ENCODE peak calls at places on chromosome 14, in five cellular contexts. One of them, this sample, is unnamed. For H3K4me1, the result is how much of the 10 kb centered on the place peaks cover.

GRCh38 chr14:99393059-99393655 is 87.5 kb downstream of the SETD3 start:
- DNase-seq in K562: peak
- DNase-seq in ovary: no peak
- DNase-seq in A549: peak
- DNase-seq in HepG2: peak
- DNase-seq in this sample: peak

GRCh38 chr14:43019826-43020225 is 1413.2 kb downstream of the LRFN5 start:
- DNase-seq in K562: no peak
- DNase-seq in ovary: no peak
- DNase-seq in A549: no peak
- DNase-seq in HepG2: no peak
- DNase-seq in this sample: no peak

GRCh38 chr14:20350280-20350679 is 6.8 kb downstream of the PARP2 start:
- DNase-seq in K562: no peak
- DNase-seq in ovary: no peak
- DNase-seq in A549: no peak
- DNase-seq in HepG2: no peak
- DNase-seq in this sample: no peak

GRCh38 chr14:103846569-103847438 is 571 bp downstream of the PPP1R13B start:
- DNase-seq in K562: peak
- DNase-seq in ovary: peak
- DNase-seq in A549: no peak
- DNase-seq in HepG2: no peak
- DNase-seq in this sample: peak

GRCh38 chr14:96582995-96583394 is 80.8 kb downstream of the PAPOLA start:
- DNase-seq in K562: no peak
- DNase-seq in ovary: no peak
- DNase-seq in A549: no peak
- DNase-seq in HepG2: no peak
- DNase-seq in this sample: no peak

GRCh38 chr14:56216631-56217379 is 98.6 kb downstream of the PELI2 start:
- DNase-seq in K562: peak
- DNase-seq in ovary: peak
- DNase-seq in A549: no peak
- DNase-seq in HepG2: no peak
- DNase-seq in this sample: peak

GRCh38 chr14:103847954-103848719 is 762 bp upstream of the PPP1R13B start:
- DNase-seq in K562: peak
- DNase-seq in ovary: peak
- DNase-seq in A549: no peak
- DNase-seq in HepG2: peak
- DNase-seq in this sample: peak

GRCh38 chr14:50007123-50007903 is 109.1 kb downstream of the VCPKMT start:
- DNase-seq in K562: no peak
- DNase-seq in ovary: no peak
- DNase-seq in A549: peak
- DNase-seq in HepG2: no peak
- DNase-seq in this sample: peak

GRCh38 chr14:104294628-104294982 is 156.2 kb downstream of the KIF26A start:
- DNase-seq in K562: no peak
- DNase-seq in ovary: peak
- DNase-seq in A549: no peak
- DNase-seq in HepG2: no peak
- DNase-seq in this sample: peak

GRCh38 chr14:59438148-59438766 is 26.9 kb downstream of the GPR135 start:
- DNase-seq in K562: no peak
- DNase-seq in ovary: no peak
- DNase-seq in A549: no peak
- DNase-seq in HepG2: no peak
- DNase-seq in this sample: no peak

GRCh38 chr14:44347316-44347715 is 159.8 kb downstream of the FSCB start:
- DNase-seq in K562: no peak
- DNase-seq in ovary: no peak
- DNase-seq in A549: no peak
- DNase-seq in HepG2: no peak
- DNase-seq in this sample: no peak

GRCh38 chr14:20782280-20782890 is 1.3 kb downstream of the RNASE6 start:
- DNase-seq in K562: no peak
- DNase-seq in ovary: no peak
- DNase-seq in A549: no peak
- DNase-seq in HepG2: no peak
- DNase-seq in this sample: no peak

GRCh38 chr14:66485029-66485428 is 1.1 kb upstream of the CCDC196 start:
- DNase-seq in K562: no peak
- DNase-seq in ovary: no peak
- DNase-seq in A549: no peak
- DNase-seq in HepG2: no peak
- DNase-seq in this sample: no peak

GRCh38 chr14:37673439-37673838 is 78.0 kb downstream of the TTC6 start:
- DNase-seq in K562: no peak
- DNase-seq in ovary: no peak
- DNase-seq in A549: no peak
- DNase-seq in HepG2: no peak
- DNase-seq in this sample: no peak

GRCh38 chr14:81453166-81453766 is 53.1 kb upstream of the STON2 start:
- DNase-seq in K562: peak
- DNase-seq in ovary: peak
- DNase-seq in A549: peak
- DNase-seq in HepG2: peak
- DNase-seq in this sample: peak

GRCh38 chr14:52049721-52050588 is 18.9 kb downstream of the NID2 start:
- DNase-seq in K562: no peak
- DNase-seq in ovary: no peak
- DNase-seq in A549: no peak
- DNase-seq in HepG2: peak
- DNase-seq in this sample: peak

GRCh38 chr14:38110258-38110657 is 97.4 kb upstream of the SSTR1 start:
- DNase-seq in K562: no peak
- DNase-seq in ovary: no peak
- DNase-seq in A549: no peak
- DNase-seq in HepG2: no peak
- DNase-seq in this sample: no peak

GRCh38 chr14:52961060-52961639 is 10.3 kb upstream of the FERMT2 start:
- DNase-seq in K562: peak
- DNase-seq in ovary: peak
- DNase-seq in A549: peak
- DNase-seq in HepG2: peak
- DNase-seq in this sample: peak

GRCh38 chr14:104573930-104574329 is 5.6 kb upstream of the C14orf180 start:
- DNase-seq in K562: peak
- DNase-seq in ovary: no peak
- DNase-seq in A549: no peak
- DNase-seq in HepG2: no peak
- DNase-seq in this sample: no peak

GRCh38 chr14:91322623-91323022 is 78.1 kb upstream of the GPR68 start:
- DNase-seq in K562: no peak
- DNase-seq in ovary: no peak
- DNase-seq in A549: no peak
- DNase-seq in HepG2: no peak
- DNase-seq in this sample: no peak

GRCh38 chr14:91321131-91321530 is 76.6 kb upstream of the GPR68 start:
- DNase-seq in K562: no peak
- DNase-seq in ovary: no peak
- DNase-seq in A549: no peak
- DNase-seq in HepG2: no peak
- DNase-seq in this sample: no peak

GRCh38 chr14:91318911-91319310 is 74.4 kb upstream of the GPR68 start:
- DNase-seq in K562: no peak
- DNase-seq in ovary: no peak
- DNase-seq in A549: no peak
- DNase-seq in HepG2: no peak
- DNase-seq in this sample: no peak

GRCh38 chr14:91317381-91318313 is 73.1 kb upstream of the GPR68 start:
- DNase-seq in K562: no peak
- DNase-seq in ovary: peak
- DNase-seq in A549: no peak
- DNase-seq in HepG2: no peak
- DNase-seq in this sample: peak

GRCh38 chr14:91320266-91320665 is 75.8 kb upstream of the GPR68 start:
- DNase-seq in K562: no peak
- DNase-seq in ovary: no peak
- DNase-seq in A549: no peak
- DNase-seq in HepG2: no peak
- DNase-seq in this sample: no peak
- TF ChIP-seq EP300 in K562: no peak
- TF ChIP-seq EP300 in ovary: no peak
- TF ChIP-seq EP300 in A549: no peak
- TF ChIP-seq EP300 in HepG2: no peak
- TF ChIP-seq EP300 in this sample: no peak

DNA sequence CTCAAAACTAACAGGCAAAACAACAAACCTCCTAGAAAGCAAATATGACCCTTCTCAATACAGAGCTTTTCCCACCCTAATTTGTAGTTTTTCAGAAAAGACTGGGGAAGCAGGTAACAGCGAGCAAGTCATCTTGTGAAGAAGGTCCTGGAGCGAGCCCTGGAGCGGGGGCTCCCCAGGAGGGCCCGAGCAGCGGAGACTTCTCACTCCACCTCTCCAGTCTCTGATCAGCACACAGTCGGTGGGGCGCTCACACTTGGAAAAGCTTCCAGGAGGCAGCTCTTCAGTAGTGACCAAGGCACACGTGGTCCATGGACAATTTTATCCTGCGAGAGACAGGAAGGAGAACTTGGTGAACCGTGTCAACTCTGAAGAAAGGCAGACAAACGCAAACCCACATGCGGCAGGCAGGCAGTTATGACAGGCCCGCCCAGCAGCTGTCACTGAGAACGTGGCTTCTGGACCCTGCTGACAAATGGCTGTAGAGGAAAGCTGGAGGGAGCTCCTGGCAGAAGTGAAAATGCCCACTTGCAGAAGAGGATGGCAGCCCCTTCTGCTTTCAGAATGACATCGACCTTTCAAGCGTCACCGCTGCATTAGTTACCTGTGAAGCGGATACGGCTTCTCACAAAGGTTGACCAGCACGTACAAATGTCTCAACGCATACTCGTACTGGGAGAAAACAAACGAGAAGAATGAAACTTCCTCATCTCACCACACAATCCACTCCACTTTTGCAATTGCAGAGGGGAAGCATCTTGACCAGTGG is 44.2 kb downstream of the LGMN start:
- DNase-seq in K562: no peak
- DNase-seq in ovary: no peak
- DNase-seq in A549: no peak
- DNase-seq in HepG2: no peak
- DNase-seq in this sample: peak
- H3K4me1 ChIP-seq in K562: under half
- H3K4me1 ChIP-seq in ovary: under half
- H3K4me1 ChIP-seq in A549: under half
- H3K4me1 ChIP-seq in HepG2: under half
- H3K4me1 ChIP-seq in this sample: under half

GRCh38 chr14:94044476-94045091 is 18.4 kb downstream of the OTUB2 start:
- DNase-seq in K562: no peak
- DNase-seq in ovary: no peak
- DNase-seq in A549: no peak
- DNase-seq in HepG2: no peak
- DNase-seq in this sample: peak
- TF ChIP-seq POLR2A in K562: no peak
- TF ChIP-seq POLR2A in ovary: no peak
- TF ChIP-seq POLR2A in A549: no peak
- TF ChIP-seq POLR2A in HepG2: no peak
- TF ChIP-seq POLR2A in this sample: no peak

GRCh38 chr14:41385787-41386186 is 220.9 kb upstream of the LRFN5 start:
- DNase-seq in K562: no peak
- DNase-seq in ovary: no peak
- DNase-seq in A549: no peak
- DNase-seq in HepG2: no peak
- DNase-seq in this sample: no peak
- TF ChIP-seq EP300 in K562: no peak
- TF ChIP-seq EP300 in ovary: no peak
- TF ChIP-seq EP300 in A549: no peak
- TF ChIP-seq EP300 in HepG2: no peak
- TF ChIP-seq EP300 in this sample: no peak

DNA sequence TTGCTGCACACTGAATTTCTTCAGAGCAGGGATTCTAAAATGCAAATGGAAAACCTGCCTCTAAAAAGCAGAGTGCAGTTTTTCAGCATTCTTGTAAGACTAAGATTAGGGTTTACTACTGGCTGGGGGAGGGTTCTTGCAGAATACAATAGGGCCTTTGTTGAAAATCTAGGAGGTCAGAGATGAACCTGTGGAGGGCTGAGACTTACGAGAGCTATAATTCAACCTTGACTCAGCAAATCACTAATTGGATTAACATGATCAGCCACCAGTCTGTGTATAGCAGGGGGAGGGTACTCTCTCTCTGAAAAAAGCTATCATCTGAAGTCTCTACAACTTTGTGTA is 92.6 kb upstream of the HIF1A start:
- DNase-seq in K562: no peak
- DNase-seq in ovary: no peak
- DNase-seq in A549: no peak
- DNase-seq in HepG2: peak
- DNase-seq in this sample: no peak
- H3K4me1 ChIP-seq in K562: under half
- H3K4me1 ChIP-seq in ovary: under half
- H3K4me1 ChIP-seq in A549: under half
- H3K4me1 ChIP-seq in HepG2: half or more
- H3K4me1 ChIP-seq in this sample: under half

GRCh38 chr14:101475468-101476257 is 85.6 kb upstream of the DIO3 start:
- DNase-seq in K562: no peak
- DNase-seq in ovary: peak
- DNase-seq in A549: peak
- DNase-seq in HepG2: peak
- DNase-seq in this sample: no peak
- TF ChIP-seq POLR2A in K562: no peak
- TF ChIP-seq POLR2A in ovary: peak
- TF ChIP-seq POLR2A in A549: no peak
- TF ChIP-seq POLR2A in HepG2: no peak
- TF ChIP-seq POLR2A in this sample: no peak

GRCh38 chr14:75258079-75258802 is 20.4 kb upstream of the FOS start:
- DNase-seq in K562: no peak
- DNase-seq in ovary: peak
- DNase-seq in A549: no peak
- DNase-seq in HepG2: no peak
- DNase-seq in this sample: peak
- TF ChIP-seq EP300 in K562: no peak
- TF ChIP-seq EP300 in ovary: no peak
- TF ChIP-seq EP300 in A549: no peak
- TF ChIP-seq EP300 in HepG2: no peak
- TF ChIP-seq EP300 in this sample: no peak

This sample was measured in transverse colon.